ENCODE peak calls at places on chromosomes 5 and 9, in four cellular contexts. N is IMR-90, B is neuronal stem cell, C is trophoblast cell. X is an unnamed sample.

GRCh38 chr5:79935992-79936643 is 54.9 kb downstream of the MTX3 start:
- DNase-seq in C (no peak), B (no peak), N (peak; percentile 24), X (peak; percentile 8)

GRCh38 chr5:66440202-66440680 is 156.0 kb upstream of the MAST4 start:
- DNase-seq in C (peak; percentile 17), B (no peak), N (peak; percentile 4), X (peak; percentile 37)

GRCh38 chr9:92650296-92650695 is 19.6 kb downstream of the IPPK start:
- DNase-seq in B (no peak), C (no peak), N (no peak), X (no peak)

GRCh38 chr9:124015661-124016131 is 4.1 kb downstream of the LHX2 start:
- DNase-seq in C (no peak), N (no peak), B (no peak), X (no peak)

GRCh38 chr9:37348917-37349316 is 73.6 kb upstream of the GRHPR start:
- DNase-seq in B (no peak), N (no peak), C (no peak), X (no peak)

GRCh38 chr9:93096131-93096802 is at the start of gene CARD19:
- DNase-seq in N (peak; percentile 12), B (peak; percentile 31), C (peak; percentile 47), X (peak; percentile 44)

GRCh38 chr5:133904641-133905040 is 63.8 kb downstream of the C5orf15 start:
- DNase-seq in C (no peak), N (no peak), B (no peak), X (no peak)

GRCh38 chr9:93612796-93613154 is 36.4 kb downstream of the PHF2 start:
- DNase-seq in B (no peak), N (no peak), C (no peak), X (no peak)

GRCh38 chr9:114504341-114505186 is 709 bp downstream of the WHRN start:
- DNase-seq in C (peak; percentile 48), B (peak; percentile 55), N (peak; percentile 19), X (peak; percentile 65)

GRCh38 chr9:96436063-96436455 is 13.9 kb upstream of the HABP4 start:
- DNase-seq in B (no peak), C (no peak), N (no peak), X (no peak)

GRCh38 chr9:69945671-69946141 is 97.9 kb upstream of the MAMDC2 start:
- DNase-seq in N (peak; percentile 85), B (no peak), C (no peak), X (peak; percentile 92)

GRCh38 chr9:71820516-71820915 is 52.2 kb upstream of the CEMIP2 start:
- DNase-seq in B (no peak), C (peak; percentile 42), N (no peak), X (no peak)

GRCh38 chr5:74285876-74286275 is 354.7 kb downstream of the ENC1 start:
- DNase-seq in B (no peak), N (no peak), C (no peak), X (no peak)

GRCh38 chr5:142096382-142096781 is 12.2 kb upstream of the NDFIP1 start:
- DNase-seq in N (peak; percentile 33), B (no peak), C (no peak), X (no peak)

GRCh38 chr9:95574176-95574575 is 57.4 kb upstream of the PTCH1 start:
- DNase-seq in N (no peak), B (no peak), C (no peak), X (no peak)

GRCh38 chr5:39714036-39714698 is 289.4 kb upstream of the DAB2 start:
- DNase-seq in N (peak; percentile 68), B (peak; percentile 54), C (peak; percentile 82), X (peak; percentile 74)

GRCh38 chr9:92600742-92601261 is 65.0 kb upstream of the ECM2 start:
- DNase-seq in N (peak; percentile 74), B (no peak), C (peak; percentile 35), X (peak; percentile 80)

GRCh38 chr5:57662991-57663390 is 180.4 kb upstream of the ACTBL2 start:
- DNase-seq in C (no peak), N (peak; percentile 22), B (no peak), X (no peak)

GRCh38 chr5:142926549-142926948 is 156.4 kb downstream of the ARHGAP26 start:
- DNase-seq in C (no peak), N (no peak), B (no peak), X (no peak)

GRCh38 chr5:19886123-19886921 is 101.7 kb downstream of the CDH18 start:
- DNase-seq in N (peak; percentile 86), B (no peak), C (no peak), X (peak; percentile 44)

GRCh38 chr5:6371079-6371810 is 7.1 kb downstream of the MED10 start:
- DNase-seq in N (no peak), C (no peak), B (no peak), X (no peak)

DNA sequence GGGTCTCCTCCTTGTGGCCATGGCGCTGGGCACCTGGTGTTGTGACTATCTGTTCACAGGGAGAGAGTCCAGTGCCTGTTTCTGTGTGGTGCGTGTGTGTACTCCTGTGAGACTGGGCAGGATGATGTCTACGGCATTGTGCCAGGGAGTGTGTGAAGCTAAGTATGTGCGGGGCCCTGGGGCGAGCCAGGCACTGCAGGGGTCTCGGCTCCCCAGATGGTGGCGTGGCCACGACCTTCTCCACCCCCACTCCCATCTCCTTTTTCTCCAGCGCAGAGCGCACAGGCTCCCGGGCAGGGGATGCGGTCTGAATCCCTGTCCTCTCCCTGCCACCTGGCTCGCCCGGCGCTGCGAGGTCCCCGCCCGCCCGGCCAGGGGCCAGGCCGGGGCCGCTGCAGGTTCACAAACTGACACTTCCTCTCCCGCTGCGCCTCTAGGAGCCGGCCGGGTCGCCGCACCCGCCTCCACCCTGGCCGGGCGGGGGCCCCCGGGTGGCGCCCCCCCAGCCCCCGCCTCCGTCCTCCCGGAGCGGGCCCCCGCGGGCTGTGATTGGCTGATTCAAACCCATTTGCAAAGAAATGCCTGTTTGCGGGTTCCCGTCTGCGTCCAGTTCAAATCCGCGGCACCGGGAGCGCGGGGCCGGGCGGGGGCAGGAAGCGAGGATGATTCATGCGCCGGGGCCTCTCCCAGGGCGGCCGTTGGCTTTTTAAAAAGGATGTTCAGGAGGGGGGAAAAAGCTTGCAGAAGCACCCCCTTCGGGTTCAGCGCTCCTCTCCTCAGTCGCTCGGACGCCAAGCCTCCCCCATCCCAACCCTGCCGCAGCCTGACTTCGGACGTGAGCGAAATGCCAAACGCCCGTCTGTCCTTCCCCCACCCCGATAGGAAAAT is 790 bp downstream of the PHF19 start:
- DNase-seq in N (peak; percentile 85), B (peak; percentile 63), C (peak; percentile 48), X (peak; percentile 87)
- H4K8ac ChIP-seq in N (peak overlapping the region; percentile 96), B (no peak overlapping the region), C (peak overlapping the region; percentile 55), X (peak overlapping the region; percentile 94)

DNA sequence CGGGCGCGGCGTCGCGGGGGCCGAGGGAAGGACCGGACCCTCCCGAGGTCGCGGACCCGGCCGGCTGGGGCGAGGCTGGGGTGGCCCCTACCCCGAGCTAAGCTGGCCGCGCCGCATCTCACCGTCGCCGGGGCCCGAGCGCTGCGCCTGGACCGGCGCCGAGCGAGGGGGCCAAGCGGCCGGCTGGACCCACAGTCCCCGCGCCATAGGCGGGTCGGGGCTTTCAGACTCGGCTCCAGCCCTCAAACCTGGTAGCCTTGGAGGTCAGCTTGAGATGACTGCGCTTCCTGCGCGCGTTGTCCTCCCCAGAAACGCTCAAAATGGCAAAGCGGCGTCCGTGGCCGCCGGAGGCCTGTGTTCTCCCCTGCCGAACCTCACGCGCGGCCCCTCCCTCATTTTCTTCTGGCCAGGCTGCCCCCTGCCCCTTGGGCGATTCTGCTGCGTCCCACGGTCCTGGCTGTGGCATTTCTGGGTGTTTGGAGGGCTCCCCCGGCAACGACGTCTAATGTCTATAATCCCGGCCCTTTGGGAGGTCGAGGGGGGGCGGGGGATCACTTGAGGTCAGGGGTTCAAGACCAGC is 8.7 kb upstream of the GRIN1 start:
- DNase-seq in N (no peak), C (peak; percentile 14), B (no peak), X (peak; percentile 18)
- H4K8ac ChIP-seq in N (peak overlapping the region; percentile 83), C (peak overlapping the region; percentile 94), B (peak overlapping the region; percentile 43), X (peak overlapping the region; percentile 92)

GRCh38 chr9:127876026-127876763 is 1.3 kb downstream of the AK1 start:
- DNase-seq in C (no peak), B (no peak), N (no peak), X (no peak)
- H4K8ac ChIP-seq in C (peak overlapping the region; percentile 25), B (peak overlapping the region; percentile 89), N (no peak overlapping the region), X (peak overlapping the region; percentile 56)

GRCh38 chr5:5183933-5184332 is 43.8 kb downstream of the ADAMTS16 start:
- DNase-seq in B (no peak), N (no peak), C (no peak), X (no peak)

GRCh38 chr5:5182508-5183191 is 42.5 kb downstream of the ADAMTS16 start:
- DNase-seq in N (no peak), C (no peak), B (no peak), X (no peak)

GRCh38 chr5:5183192-5183699 is 43.1 kb downstream of the ADAMTS16 start:
- DNase-seq in B (no peak), C (no peak), N (no peak), X (no peak)

GRCh38 chr5:5179597-5179996 is 39.5 kb downstream of the ADAMTS16 start:
- DNase-seq in N (no peak), C (no peak), B (no peak), X (no peak)

GRCh38 chr5:5181650-5182324 is 41.7 kb downstream of the ADAMTS16 start:
- DNase-seq in B (no peak), C (no peak), N (no peak), X (no peak)
- H4K8ac ChIP-seq in B (no peak overlapping the region), C (no peak overlapping the region), N (no peak overlapping the region), X (no peak overlapping the region)

GRCh38 chr5:95962785-95963184 is 1.1 kb upstream of the ELL2 start:
- DNase-seq in B (no peak), C (peak; percentile 69), N (no peak), X (no peak)
- H4K8ac ChIP-seq in B (no peak overlapping the region), C (no peak overlapping the region), N (peak overlapping the region; percentile 46), X (no peak overlapping the region)

GRCh38 chr9:136341769-136342168 is 14.4 kb downstream of the GPSM1 start:
- DNase-seq in N (no peak), C (no peak), B (no peak), X (no peak)

GRCh38 chr9:136343884-136344269 is 16.5 kb downstream of the GPSM1 start:
- DNase-seq in N (no peak), C (no peak), B (no peak), X (no peak)

GRCh38 chr9:136341042-136341655 is 13.8 kb downstream of the GPSM1 start:
- DNase-seq in C (peak; percentile 57), B (no peak), N (no peak), X (no peak)

GRCh38 chr9:136343121-136343883 is 16.0 kb downstream of the GPSM1 start:
- DNase-seq in B (no peak), N (no peak), C (no peak), X (no peak)

GRCh38 chr9:136342191-136343120 is 15.1 kb downstream of the GPSM1 start:
- DNase-seq in C (peak; percentile 51), N (peak; percentile 83), B (peak; percentile 94), X (peak; percentile 78)
- H4K8ac ChIP-seq in C (peak overlapping the region; percentile 22), N (no peak overlapping the region), B (no peak overlapping the region), X (peak overlapping the region; percentile 59)

GRCh38 chr9:83449981-83450380 is 88.2 kb downstream of the FRMD3 start:
- DNase-seq in C (peak; percentile 31), B (no peak), N (no peak), X (no peak)

GRCh38 chr9:83451308-83451707 is 86.9 kb downstream of the FRMD3 start:
- DNase-seq in N (no peak), C (peak; percentile 99), B (no peak), X (no peak)

GRCh38 chr9:83447351-83447750 is 90.8 kb downstream of the FRMD3 start:
- DNase-seq in C (peak; percentile 36), N (no peak), B (no peak), X (no peak)

GRCh38 chr9:83449166-83449565 is 89.0 kb downstream of the FRMD3 start:
- DNase-seq in C (no peak), B (no peak), N (no peak), X (no peak)

GRCh38 chr9:83448606-83449005 is 89.6 kb downstream of the FRMD3 start:
- DNase-seq in N (no peak), B (no peak), C (no peak), X (no peak)
- H4K8ac ChIP-seq in N (no peak overlapping the region), B (no peak overlapping the region), C (no peak overlapping the region), X (no peak overlapping the region)